ENCODE peak calls at places on chromosomes 6 and 20, in four cellular contexts. C, R, O and P are unnamed samples.

GRCh38 chr6:75802366-75802765 is 53.3 kb downstream of the MYO6 start:
- DNase-seq in R (no peak), C (no peak), O (peak), P (no peak)

GRCh38 chr6:165456327-165456726 is 146.9 kb upstream of the C6orf118 start:
- DNase-seq in C (no peak), O (no peak), R (no peak), P (no peak)

GRCh38 chr6:160293844-160294243 is 35.2 kb upstream of the SLC22A2 start:
- DNase-seq in C (no peak), R (no peak), O (no peak), P (no peak)

GRCh38 chr20:22099348-22099747 is 393.9 kb downstream of the PAX1 start:
- DNase-seq in C (no peak), R (no peak), O (no peak), P (no peak)

GRCh38 chr6:89161326-89162046 is 15.6 kb downstream of the PM20D2 start:
- DNase-seq in R (no peak), C (no peak), O (peak), P (no peak)

GRCh38 chr20:62831854-62832211 is 15.0 kb downstream of the COL9A3 start:
- DNase-seq in C (no peak), R (peak), O (no peak), P (no peak)

GRCh38 chr6:154632121-154632520 is 101.1 kb upstream of the SCAF8 start:
- DNase-seq in R (no peak), C (no peak), O (no peak), P (no peak)

GRCh38 chr20:11155156-11155805 is 481.5 kb upstream of the JAG1 start:
- DNase-seq in C (no peak), R (no peak), O (no peak), P (no peak)

GRCh38 chr20:33552519-33552918 is 62.6 kb downstream of the CBFA2T2 start:
- DNase-seq in R (no peak), C (no peak), O (no peak), P (no peak)

GRCh38 chr6:32816746-32817204 is at the start of gene HLA-DOB:
- DNase-seq in R (no peak), C (no peak), O (peak), P (no peak)

GRCh38 chr6:56245903-56246351 is 1.5 kb downstream of the COL21A1 start:
- DNase-seq in O (no peak), R (no peak), C (no peak), P (no peak)

GRCh38 chr6:56246941-56247653 is at the start of gene COL21A1:
- DNase-seq in R (peak), C (peak), O (peak), P (no peak)

GRCh38 chr6:56244528-56245253 is 2.7 kb downstream of the COL21A1 start:
- DNase-seq in O (no peak), R (no peak), C (no peak), P (no peak)

GRCh38 chr6:56247654-56248122 is 308 bp upstream of the COL21A1 start:
- DNase-seq in C (no peak), R (no peak), O (no peak), P (no peak)

GRCh38 chr6:56246544-56246940 is 838 bp downstream of the COL21A1 start:
- DNase-seq in C (no peak), R (no peak), O (no peak), P (no peak)
- H3K27ac ChIP-seq in C (peak), R (no peak), O (no peak), P (peak)

GRCh38 chr20:49562341-49563014 is 5.5 kb downstream of the PTGIS start:
- DNase-seq in R (peak), C (peak), O (peak), P (no peak)
- H3K27ac ChIP-seq in R (peak), C (peak), O (peak), P (peak)

GRCh38 chr6:24323632-24324337 is 34.1 kb downstream of the DCDC2 start:
- DNase-seq in R (no peak), C (no peak), O (peak), P (no peak)
- H3K27ac ChIP-seq in R (no peak), C (no peak), O (no peak), P (no peak)

DNA sequence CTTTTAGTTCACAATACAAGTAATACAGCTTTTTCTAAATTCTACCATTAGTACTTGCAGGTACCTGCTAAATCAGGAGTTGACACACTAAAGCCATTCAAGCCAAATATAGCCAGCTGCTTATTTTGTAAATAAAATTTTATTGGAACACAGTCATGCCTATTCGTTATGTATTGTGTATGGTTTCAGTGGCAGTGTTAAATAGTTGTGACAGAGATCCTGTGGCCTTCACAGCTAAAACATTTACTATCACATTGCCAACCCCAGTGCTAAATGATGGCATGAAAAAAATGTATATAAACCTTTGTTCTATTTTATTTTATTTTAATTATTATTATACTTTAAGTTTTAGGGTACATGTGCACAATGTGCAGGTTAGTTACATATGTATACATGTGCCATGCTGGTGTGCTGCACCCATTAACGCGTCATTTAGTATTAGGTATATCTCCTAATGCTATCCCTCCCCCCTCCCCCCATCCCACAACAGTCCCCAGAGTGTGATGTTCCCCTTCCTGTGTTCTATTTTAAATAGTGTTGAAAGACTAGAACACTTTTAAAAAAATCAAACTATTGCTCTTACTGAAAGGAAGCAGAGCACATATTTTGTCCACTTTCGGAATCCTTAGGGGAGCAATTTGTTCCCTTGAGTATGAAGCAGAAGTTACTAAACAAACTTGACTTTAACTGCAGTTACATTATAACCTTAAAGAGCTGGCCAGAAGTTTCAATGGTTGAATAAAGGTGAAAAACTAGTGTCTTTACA is 115.7 kb downstream of the PRIM2 start:
- DNase-seq in C (no peak), O (peak), R (no peak), P (no peak)
- H3K27ac ChIP-seq in C (no peak), O (peak), R (no peak), P (peak)

GRCh38 chr6:42083530-42083929 is 33.2 kb downstream of the TAF8 start:
- DNase-seq in C (no peak), R (peak), O (no peak), P (no peak)
- H3K27ac ChIP-seq in C (no peak), R (no peak), O (no peak), P (no peak)

GRCh38 chr20:6008254-6008653 is 45.6 kb downstream of the LRRN4 start:
- DNase-seq in R (peak), C (peak), O (peak), P (no peak)

GRCh38 chr20:6006603-6006949 is 47.3 kb downstream of the LRRN4 start:
- DNase-seq in R (no peak), O (peak), C (no peak), P (no peak)

GRCh38 chr20:6012166-6012565 is 41.7 kb downstream of the LRRN4 start:
- DNase-seq in O (no peak), C (no peak), R (no peak), P (no peak)

GRCh38 chr20:6007094-6007528 is 46.7 kb downstream of the LRRN4 start:
- DNase-seq in C (no peak), R (no peak), O (peak), P (no peak)

DNA sequence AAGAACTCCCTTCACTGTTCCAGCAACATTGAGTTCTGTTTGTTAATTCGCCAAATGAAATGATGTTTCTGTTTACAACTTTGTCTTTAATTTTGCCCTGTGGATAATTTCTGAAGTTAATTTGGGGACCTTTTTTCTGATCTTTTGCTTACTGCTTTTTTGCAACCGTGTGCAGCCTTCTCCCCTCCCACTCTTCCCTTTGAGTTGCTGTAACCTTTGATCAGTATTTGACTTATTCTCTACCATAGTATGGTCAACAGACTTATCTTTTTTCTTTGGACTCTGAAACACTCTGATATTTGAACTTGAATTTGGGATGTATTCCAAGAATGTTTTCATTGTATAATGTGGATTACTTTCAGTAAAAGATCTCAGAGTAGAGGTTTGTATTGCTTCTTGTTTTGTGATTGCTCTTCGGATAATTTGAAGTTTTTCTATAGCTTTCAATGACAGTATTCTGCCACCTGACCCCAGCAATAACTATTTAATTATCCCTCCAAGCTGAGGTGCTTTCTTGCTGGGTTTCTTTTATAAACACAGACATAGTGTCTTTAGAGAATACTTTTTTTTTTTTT is 46.2 kb downstream of the LRRN4 start:
- DNase-seq in R (no peak), O (peak), C (no peak), P (no peak)
- H3K27ac ChIP-seq in R (peak), O (peak), C (no peak), P (no peak)

GRCh38 chr20:50267041-50267865 is 76.6 kb downstream of the CEBPB start:
- DNase-seq in R (peak), O (peak), C (peak), P (no peak)
- H3K27ac ChIP-seq in R (no peak), O (peak), C (peak), P (peak)